ENCODE peak calls at places on chromosome 5, in five cellular contexts. One of them, this sample, is unnamed.

GRCh38 chr5:373710-374602 is 52.4 kb downstream of the AHRR start:
- DNase-seq in uterus: no peak
- DNase-seq in pancreas: no peak
- DNase-seq in OCI-LY7: no peak
- DNase-seq in foreskin keratinocyte: no peak
- DNase-seq in this sample: peak

GRCh38 chr5:56094579-56095361 is 100.0 kb upstream of the IL6ST start:
- DNase-seq in uterus: no peak
- DNase-seq in pancreas: no peak
- DNase-seq in OCI-LY7: no peak
- DNase-seq in foreskin keratinocyte: no peak
- DNase-seq in this sample: no peak

GRCh38 chr5:140674211-140674610 is 835 bp upstream of the DND1 start:
- DNase-seq in uterus: no peak
- DNase-seq in pancreas: no peak
- DNase-seq in OCI-LY7: no peak
- DNase-seq in foreskin keratinocyte: no peak
- DNase-seq in this sample: no peak

GRCh38 chr5:164053123-164053522 is 547.7 kb downstream of the MAT2B start:
- DNase-seq in uterus: no peak
- DNase-seq in pancreas: no peak
- DNase-seq in OCI-LY7: no peak
- DNase-seq in foreskin keratinocyte: no peak
- DNase-seq in this sample: no peak

GRCh38 chr5:103244398-103244797 is 14.2 kb upstream of the MACIR start:
- DNase-seq in uterus: no peak
- DNase-seq in pancreas: no peak
- DNase-seq in OCI-LY7: no peak
- DNase-seq in foreskin keratinocyte: no peak
- DNase-seq in this sample: no peak

GRCh38 chr5:145587308-145588071 is 247.7 kb downstream of the PRELID2 start:
- DNase-seq in uterus: no peak
- DNase-seq in pancreas: no peak
- DNase-seq in OCI-LY7: no peak
- DNase-seq in foreskin keratinocyte: peak
- DNase-seq in this sample: no peak

GRCh38 chr5:78615697-78616096 is 32.9 kb downstream of the LHFPL2 start:
- DNase-seq in uterus: no peak
- DNase-seq in pancreas: no peak
- DNase-seq in OCI-LY7: no peak
- DNase-seq in foreskin keratinocyte: peak
- DNase-seq in this sample: no peak

GRCh38 chr5:151183451-151184245 is 26.1 kb upstream of the ANXA6 start:
- DNase-seq in uterus: no peak
- DNase-seq in pancreas: no peak
- DNase-seq in OCI-LY7: no peak
- DNase-seq in foreskin keratinocyte: peak
- DNase-seq in this sample: no peak

GRCh38 chr5:131530706-131531331 is 104.2 kb downstream of the RAPGEF6 start:
- DNase-seq in uterus: no peak
- DNase-seq in pancreas: no peak
- DNase-seq in OCI-LY7: no peak
- DNase-seq in foreskin keratinocyte: no peak
- DNase-seq in this sample: no peak

GRCh38 chr5:121350493-121350892 is 501.2 kb upstream of the FTMT start:
- DNase-seq in uterus: no peak
- DNase-seq in pancreas: no peak
- DNase-seq in OCI-LY7: no peak
- DNase-seq in foreskin keratinocyte: no peak
- DNase-seq in this sample: no peak

GRCh38 chr5:74286734-74287705 is 353.5 kb downstream of the ENC1 start:
- DNase-seq in uterus: no peak
- DNase-seq in pancreas: no peak
- DNase-seq in OCI-LY7: no peak
- DNase-seq in foreskin keratinocyte: no peak
- DNase-seq in this sample: no peak

GRCh38 chr5:107671742-107672211 is 1.0 kb upstream of the EFNA5 start:
- DNase-seq in uterus: no peak
- DNase-seq in pancreas: no peak
- DNase-seq in OCI-LY7: no peak
- DNase-seq in foreskin keratinocyte: peak
- DNase-seq in this sample: peak

GRCh38 chr5:155049569-155050383 is 36.2 kb downstream of the KIF4B start:
- DNase-seq in uterus: no peak
- DNase-seq in pancreas: no peak
- DNase-seq in OCI-LY7: peak
- DNase-seq in foreskin keratinocyte: no peak
- DNase-seq in this sample: no peak

DNA sequence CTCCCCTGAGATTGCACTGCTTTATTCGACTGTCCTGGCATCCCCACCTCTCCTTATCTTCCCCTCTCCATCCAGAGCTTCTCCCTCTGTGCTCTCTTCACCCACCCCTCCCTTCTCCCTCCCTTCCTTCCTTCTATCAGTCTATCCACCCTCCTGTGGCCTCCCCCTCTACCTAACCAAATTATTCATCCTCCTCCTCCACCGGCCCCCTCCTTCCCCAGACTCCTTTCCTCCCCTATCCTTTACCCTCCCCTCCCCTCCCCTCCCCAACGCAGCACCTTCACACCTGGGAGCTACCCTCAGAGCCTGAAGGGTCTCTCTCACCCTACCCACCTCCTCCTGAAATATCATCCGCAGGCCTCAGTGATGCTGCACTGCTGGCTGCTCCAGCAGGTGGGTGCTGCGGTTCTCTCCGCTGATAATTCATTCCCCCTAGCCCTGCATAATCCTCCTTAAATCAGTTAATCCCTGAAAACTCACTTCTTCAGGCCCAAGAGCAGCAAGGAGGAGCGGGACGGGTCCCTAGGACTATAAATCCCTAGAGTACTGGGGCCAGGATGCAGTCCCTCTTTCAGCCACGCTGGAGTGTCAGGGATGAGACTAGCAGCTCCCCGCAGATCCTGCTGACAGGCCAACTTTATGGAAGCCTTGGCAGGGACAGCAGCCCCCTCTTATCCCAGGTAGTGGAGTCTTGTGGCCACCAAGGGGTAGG is 97.8 kb downstream of the PCDH1 start:
- DNase-seq in uterus: peak
- DNase-seq in pancreas: no peak
- DNase-seq in OCI-LY7: no peak
- DNase-seq in foreskin keratinocyte: no peak
- DNase-seq in this sample: no peak
- TF ChIP-seq CTCF in uterus: no peak
- TF ChIP-seq CTCF in pancreas: no peak
- TF ChIP-seq CTCF in OCI-LY7: no peak
- TF ChIP-seq CTCF in foreskin keratinocyte: no peak
- TF ChIP-seq CTCF in this sample: no peak

GRCh38 chr5:135979510-135979909 is 24.7 kb upstream of the LECT2 start:
- DNase-seq in uterus: no peak
- DNase-seq in pancreas: no peak
- DNase-seq in OCI-LY7: no peak
- DNase-seq in foreskin keratinocyte: no peak
- DNase-seq in this sample: no peak

GRCh38 chr5:135978212-135978631 is 23.4 kb upstream of the LECT2 start:
- DNase-seq in uterus: no peak
- DNase-seq in pancreas: no peak
- DNase-seq in OCI-LY7: no peak
- DNase-seq in foreskin keratinocyte: no peak
- DNase-seq in this sample: no peak

GRCh38 chr5:135976216-135976615 is 21.4 kb upstream of the LECT2 start:
- DNase-seq in uterus: no peak
- DNase-seq in pancreas: no peak
- DNase-seq in OCI-LY7: no peak
- DNase-seq in foreskin keratinocyte: no peak
- DNase-seq in this sample: no peak

GRCh38 chr5:135978993-135979392 is 24.2 kb upstream of the LECT2 start:
- DNase-seq in uterus: no peak
- DNase-seq in pancreas: no peak
- DNase-seq in OCI-LY7: no peak
- DNase-seq in foreskin keratinocyte: no peak
- DNase-seq in this sample: no peak

GRCh38 chr5:135977375-135977928 is 22.7 kb upstream of the LECT2 start:
- DNase-seq in uterus: no peak
- DNase-seq in pancreas: peak
- DNase-seq in OCI-LY7: peak
- DNase-seq in foreskin keratinocyte: peak
- DNase-seq in this sample: peak
- TF ChIP-seq CTCF in uterus: no peak
- TF ChIP-seq CTCF in pancreas: peak
- TF ChIP-seq CTCF in OCI-LY7: peak
- TF ChIP-seq CTCF in foreskin keratinocyte: peak
- TF ChIP-seq CTCF in this sample: peak

DNA sequence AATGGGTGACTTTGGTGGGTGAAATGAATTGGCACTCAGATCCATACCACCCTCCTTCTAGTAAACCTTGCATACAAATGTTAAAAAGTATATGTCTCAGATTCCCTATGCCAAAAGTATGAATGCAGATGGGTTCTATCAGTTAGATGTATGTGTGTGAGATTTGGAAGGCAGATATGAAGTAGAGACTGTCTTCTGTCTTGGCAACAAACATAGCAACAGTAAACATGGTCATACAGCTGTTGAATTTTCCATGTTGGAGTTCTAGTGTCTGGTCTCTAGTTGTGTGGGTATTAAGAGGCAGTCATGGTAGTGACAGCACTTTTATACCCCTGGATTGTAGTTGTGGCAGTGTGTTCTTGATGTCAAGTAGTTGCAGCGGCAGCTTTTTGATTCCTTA is 125.6 kb upstream of the PITX1 start:
- DNase-seq in uterus: no peak
- DNase-seq in pancreas: no peak
- DNase-seq in OCI-LY7: no peak
- DNase-seq in foreskin keratinocyte: no peak
- DNase-seq in this sample: no peak
- TF ChIP-seq CTCF in uterus: no peak
- TF ChIP-seq CTCF in pancreas: no peak
- TF ChIP-seq CTCF in OCI-LY7: no peak
- TF ChIP-seq CTCF in foreskin keratinocyte: no peak
- TF ChIP-seq CTCF in this sample: no peak

DNA sequence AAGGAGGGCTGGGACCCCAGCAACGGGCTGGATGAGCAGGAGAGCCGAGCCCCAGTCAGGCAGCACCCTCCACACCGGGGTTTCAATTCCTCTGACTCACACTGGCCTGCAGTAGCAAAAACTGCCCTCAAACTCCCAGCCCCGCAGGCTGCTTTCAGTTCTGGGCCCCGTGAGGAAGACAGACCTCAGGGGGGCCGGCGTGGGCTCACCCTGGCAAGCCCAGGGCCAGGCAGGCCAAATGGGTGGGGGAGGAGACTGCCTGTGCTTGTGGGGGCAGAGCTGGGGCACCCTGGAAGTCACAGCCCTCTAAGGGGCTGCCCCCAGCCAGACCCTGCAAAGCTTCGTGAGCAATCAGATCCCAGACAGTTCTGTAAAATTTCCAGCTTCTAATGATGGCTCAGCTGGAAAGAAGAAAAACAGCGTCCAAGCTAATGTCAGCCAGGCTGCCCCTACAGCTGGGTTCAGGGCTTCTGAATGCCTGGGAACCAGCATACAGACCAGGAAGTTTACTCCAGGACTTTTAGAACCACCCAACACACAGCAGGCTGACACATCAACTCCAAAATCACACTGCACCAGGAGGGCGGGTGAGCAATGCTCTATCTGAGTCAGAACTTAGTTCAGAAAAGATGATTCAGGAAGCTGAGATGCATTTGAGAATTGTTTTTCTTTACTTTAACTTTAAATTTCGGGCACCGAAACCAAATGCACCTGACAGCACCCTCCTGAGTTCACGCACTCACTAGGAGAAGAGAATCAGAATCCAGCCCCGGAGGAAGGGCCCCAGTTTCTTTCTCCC is 34.7 kb downstream of the LPCAT1 start:
- DNase-seq in uterus: no peak
- DNase-seq in pancreas: no peak
- DNase-seq in OCI-LY7: peak
- DNase-seq in foreskin keratinocyte: no peak
- DNase-seq in this sample: peak
- TF ChIP-seq CTCF in uterus: no peak
- TF ChIP-seq CTCF in pancreas: no peak
- TF ChIP-seq CTCF in OCI-LY7: no peak
- TF ChIP-seq CTCF in foreskin keratinocyte: no peak
- TF ChIP-seq CTCF in this sample: no peak

DNA sequence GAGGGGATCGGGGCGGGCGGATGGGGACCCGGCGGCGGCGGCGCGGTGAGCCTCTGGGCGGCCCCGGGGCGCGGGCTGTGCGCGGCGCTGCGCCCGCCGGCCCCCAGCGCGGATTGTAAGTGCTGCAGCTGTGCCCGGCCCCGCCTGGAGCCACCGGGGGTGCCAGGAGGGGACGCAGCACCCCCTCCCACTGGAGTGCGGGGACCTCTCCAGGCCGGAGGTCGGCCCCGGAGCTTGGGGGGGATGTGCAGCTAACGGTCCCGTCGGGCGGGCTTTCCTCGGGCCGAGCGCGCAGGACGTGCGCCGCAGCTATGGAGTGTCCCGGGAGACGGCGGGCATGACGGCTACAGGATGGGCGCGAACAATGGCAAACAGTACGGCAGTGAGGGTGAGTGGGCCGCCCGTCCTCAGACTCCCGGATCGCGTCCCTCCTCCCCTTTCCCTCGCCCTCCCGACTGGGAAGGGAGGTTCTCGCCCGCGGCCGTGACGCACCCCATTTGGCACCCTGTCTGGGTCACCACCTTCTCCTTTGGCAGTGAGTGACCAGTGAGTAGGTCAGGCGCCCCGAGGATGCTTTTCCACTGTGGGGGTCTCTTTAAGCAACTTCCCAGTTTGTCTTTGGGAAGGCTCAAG is 462 bp downstream of the FBXL7 start:
- DNase-seq in uterus: peak
- DNase-seq in pancreas: no peak
- DNase-seq in OCI-LY7: no peak
- DNase-seq in foreskin keratinocyte: no peak
- DNase-seq in this sample: no peak
- TF ChIP-seq CTCF in uterus: no peak
- TF ChIP-seq CTCF in pancreas: no peak
- TF ChIP-seq CTCF in OCI-LY7: no peak
- TF ChIP-seq CTCF in foreskin keratinocyte: no peak
- TF ChIP-seq CTCF in this sample: no peak